ENCODE peak calls at places on chromosome 14, in four cellular contexts. One of them, this sample, is unnamed.

GRCh38 chr14:81169711-81170103 is 51.1 kb downstream of the GTF2A1 start:
- DNase-seq in neural progenitor cell: peak
- DNase-seq in sigmoid colon: peak
- DNase-seq in lung: peak
- DNase-seq in this sample: peak

GRCh38 chr14:102594514-102595175 is 2.2 kb downstream of the RCOR1 start:
- DNase-seq in neural progenitor cell: peak
- DNase-seq in sigmoid colon: peak
- DNase-seq in lung: peak
- DNase-seq in this sample: peak

GRCh38 chr14:104989236-104989950 is 3.8 kb downstream of the CLBA1 start:
- DNase-seq in neural progenitor cell: no peak
- DNase-seq in sigmoid colon: no peak
- DNase-seq in lung: no peak
- DNase-seq in this sample: no peak

GRCh38 chr14:22471545-22472121 is 117.4 kb downstream of the DAD1 start:
- DNase-seq in neural progenitor cell: peak
- DNase-seq in sigmoid colon: no peak
- DNase-seq in lung: peak
- DNase-seq in this sample: peak

GRCh38 chr14:100386121-100386520 is 63.0 kb downstream of the SLC25A47 start:
- DNase-seq in neural progenitor cell: no peak
- DNase-seq in sigmoid colon: no peak
- DNase-seq in lung: no peak
- DNase-seq in this sample: no peak

GRCh38 chr14:36604757-36605505 is 22.5 kb upstream of the NKX2-8 start:
- DNase-seq in neural progenitor cell: peak
- DNase-seq in sigmoid colon: no peak
- DNase-seq in lung: peak
- DNase-seq in this sample: peak

GRCh38 chr14:65019944-65020566 is 33.4 kb downstream of the FNTB start:
- DNase-seq in neural progenitor cell: peak
- DNase-seq in sigmoid colon: no peak
- DNase-seq in lung: no peak
- DNase-seq in this sample: peak

GRCh38 chr14:83253870-83254269 is 1720.2 kb upstream of the SEL1L start:
- DNase-seq in neural progenitor cell: no peak
- DNase-seq in sigmoid colon: no peak
- DNase-seq in lung: no peak
- DNase-seq in this sample: no peak

GRCh38 chr14:33081259-33081658 is 142.6 kb downstream of the NPAS3 start:
- DNase-seq in neural progenitor cell: no peak
- DNase-seq in sigmoid colon: no peak
- DNase-seq in lung: no peak
- DNase-seq in this sample: no peak

GRCh38 chr14:32469388-32470160 is 140.5 kb downstream of the AKAP6 start:
- DNase-seq in neural progenitor cell: peak
- DNase-seq in sigmoid colon: no peak
- DNase-seq in lung: no peak
- DNase-seq in this sample: no peak

GRCh38 chr14:89425931-89426330 is 8.9 kb upstream of the FOXN3 start:
- DNase-seq in neural progenitor cell: no peak
- DNase-seq in sigmoid colon: peak
- DNase-seq in lung: no peak
- DNase-seq in this sample: peak

DNA sequence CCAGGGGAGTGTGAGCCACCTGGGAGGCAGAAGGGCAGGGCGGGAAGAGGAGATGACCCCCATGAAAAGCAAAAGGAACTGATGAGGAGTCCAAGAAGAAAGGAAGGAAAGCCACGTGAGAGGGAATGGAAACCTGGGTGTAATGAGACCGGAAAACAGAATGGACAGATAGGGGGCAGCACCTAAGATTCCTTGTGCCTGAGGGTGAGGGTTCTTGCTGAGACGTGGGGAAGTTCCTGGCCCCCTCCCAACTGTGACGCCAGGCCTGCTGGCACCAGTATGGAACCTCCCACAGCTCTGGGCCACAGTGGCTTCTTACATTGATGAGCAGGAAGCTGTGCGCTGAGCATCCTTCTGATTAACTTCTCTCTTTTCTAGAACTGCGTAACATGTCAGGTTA is 30.8 kb downstream of the TTC7B start:
- DNase-seq in neural progenitor cell: no peak
- DNase-seq in sigmoid colon: peak
- DNase-seq in lung: peak
- DNase-seq in this sample: peak
- TF ChIP-seq CTCF in neural progenitor cell: peak
- TF ChIP-seq CTCF in sigmoid colon: no peak
- TF ChIP-seq CTCF in lung: no peak
- TF ChIP-seq CTCF in this sample: no peak

GRCh38 chr14:76268013-76268376 is 107.9 kb upstream of the ESRRB start:
- DNase-seq in neural progenitor cell: no peak
- DNase-seq in sigmoid colon: no peak
- DNase-seq in lung: no peak
- DNase-seq in this sample: no peak
- H3K4me3 ChIP-seq in neural progenitor cell: no peak
- H3K4me3 ChIP-seq in sigmoid colon: peak
- H3K4me3 ChIP-seq in lung: no peak
- H3K4me3 ChIP-seq in this sample: peak

GRCh38 chr14:94411638-94412037 is 23.2 kb upstream of the SERPINA1 start:
- DNase-seq in neural progenitor cell: no peak
- DNase-seq in sigmoid colon: no peak
- DNase-seq in lung: no peak
- DNase-seq in this sample: no peak

GRCh38 chr14:94407906-94408305 is 19.5 kb upstream of the SERPINA1 start:
- DNase-seq in neural progenitor cell: no peak
- DNase-seq in sigmoid colon: no peak
- DNase-seq in lung: no peak
- DNase-seq in this sample: no peak

GRCh38 chr14:94408546-94409095 is 20.2 kb upstream of the SERPINA1 start:
- DNase-seq in neural progenitor cell: no peak
- DNase-seq in sigmoid colon: no peak
- DNase-seq in lung: no peak
- DNase-seq in this sample: no peak

GRCh38 chr14:94412671-94413638 is 24.6 kb upstream of the SERPINA1 start:
- DNase-seq in neural progenitor cell: no peak
- DNase-seq in sigmoid colon: no peak
- DNase-seq in lung: no peak
- DNase-seq in this sample: no peak
- TF ChIP-seq CTCF in neural progenitor cell: peak
- TF ChIP-seq CTCF in sigmoid colon: no peak
- TF ChIP-seq CTCF in lung: peak
- TF ChIP-seq CTCF in this sample: peak

DNA sequence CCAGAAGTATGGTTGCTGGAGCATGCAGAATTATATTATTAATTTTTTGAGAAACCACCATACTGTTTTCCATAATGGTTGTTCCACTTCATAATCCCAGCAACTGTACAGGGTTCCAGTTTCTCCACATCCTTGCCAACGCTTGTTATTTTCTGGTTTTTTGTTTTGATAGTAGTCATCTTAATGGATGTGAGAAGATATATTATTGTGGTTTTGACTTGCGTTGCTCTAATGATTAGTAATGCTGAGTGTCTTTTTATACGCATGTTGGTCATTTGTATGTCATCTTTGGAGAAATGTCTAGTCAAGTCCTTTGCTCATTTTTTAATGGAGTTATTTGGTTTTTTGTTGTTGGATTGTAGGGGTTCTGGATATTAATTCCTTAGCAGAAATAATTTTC is 58.1 kb downstream of the DAAM1 start:
- DNase-seq in neural progenitor cell: no peak
- DNase-seq in sigmoid colon: no peak
- DNase-seq in lung: no peak
- DNase-seq in this sample: no peak
- H3K4me3 ChIP-seq in neural progenitor cell: no peak
- H3K4me3 ChIP-seq in sigmoid colon: no peak
- H3K4me3 ChIP-seq in lung: no peak
- H3K4me3 ChIP-seq in this sample: no peak

DNA sequence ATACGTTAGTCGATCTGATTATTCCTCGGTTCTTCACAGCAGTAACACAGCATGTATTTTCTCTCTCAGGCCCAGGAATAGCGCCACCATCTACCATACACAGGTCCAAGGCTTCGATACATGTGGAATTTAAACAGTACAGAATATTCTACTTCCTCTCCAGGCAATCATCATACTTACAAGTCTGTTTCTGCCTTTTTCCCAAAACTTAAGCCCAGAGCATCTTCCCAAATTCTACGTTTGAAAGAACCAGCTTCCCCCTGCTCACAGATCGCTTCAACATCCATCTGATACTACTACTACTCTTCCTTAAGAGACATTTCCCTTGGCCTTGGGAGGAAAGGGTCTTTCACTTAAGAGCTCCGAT is 626 bp downstream of the TXNDC16 start:
- DNase-seq in neural progenitor cell: peak
- DNase-seq in sigmoid colon: no peak
- DNase-seq in lung: no peak
- DNase-seq in this sample: peak
- TF ChIP-seq CTCF in neural progenitor cell: peak
- TF ChIP-seq CTCF in sigmoid colon: no peak
- TF ChIP-seq CTCF in lung: no peak
- TF ChIP-seq CTCF in this sample: peak

GRCh38 chr14:69637503-69638030 is 26.2 kb downstream of the SUSD6 start:
- DNase-seq in neural progenitor cell: peak
- DNase-seq in sigmoid colon: peak
- DNase-seq in lung: no peak
- DNase-seq in this sample: peak
- H3K4me3 ChIP-seq in neural progenitor cell: peak
- H3K4me3 ChIP-seq in sigmoid colon: no peak
- H3K4me3 ChIP-seq in lung: no peak
- H3K4me3 ChIP-seq in this sample: no peak

DNA sequence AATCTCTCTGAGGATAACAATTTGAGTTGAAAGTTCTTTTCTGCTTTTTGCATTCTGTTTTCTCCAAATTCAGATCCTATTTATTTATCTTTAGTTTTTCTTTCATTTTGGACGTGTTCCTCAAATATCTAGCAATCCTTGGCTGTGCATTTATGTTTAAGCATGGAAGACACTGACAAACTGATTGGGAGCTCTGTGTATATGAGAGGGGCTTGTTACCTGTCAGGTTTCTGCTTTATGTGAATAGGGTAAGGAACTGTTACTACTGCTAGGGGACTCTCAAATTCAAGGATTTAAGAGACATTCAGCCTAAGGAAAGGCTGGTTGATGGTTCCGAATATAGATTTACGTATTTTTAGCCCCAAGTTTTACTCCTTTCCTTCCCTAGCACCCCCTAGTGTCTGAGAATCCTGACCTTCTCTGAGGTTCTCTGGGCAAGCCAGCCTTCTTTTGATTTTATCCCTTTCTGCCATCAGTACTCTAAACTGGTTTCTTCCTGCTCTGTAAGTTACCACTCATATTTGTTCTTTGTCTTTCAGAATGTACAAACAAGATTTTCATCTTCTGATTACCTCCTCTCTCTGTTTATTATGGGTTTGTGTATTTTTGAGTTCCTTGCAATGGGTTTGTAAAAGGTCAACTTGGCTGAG is 30.5 kb downstream of the YLPM1 start:
- DNase-seq in neural progenitor cell: peak
- DNase-seq in sigmoid colon: no peak
- DNase-seq in lung: no peak
- DNase-seq in this sample: peak
- TF ChIP-seq CTCF in neural progenitor cell: peak
- TF ChIP-seq CTCF in sigmoid colon: no peak
- TF ChIP-seq CTCF in lung: no peak
- TF ChIP-seq CTCF in this sample: peak

GRCh38 chr14:66610154-66610563 is 102.2 kb downstream of the GPHN start:
- DNase-seq in neural progenitor cell: peak
- DNase-seq in sigmoid colon: no peak
- DNase-seq in lung: no peak
- DNase-seq in this sample: no peak
- H3K4me3 ChIP-seq in neural progenitor cell: no peak
- H3K4me3 ChIP-seq in sigmoid colon: no peak
- H3K4me3 ChIP-seq in lung: no peak
- H3K4me3 ChIP-seq in this sample: no peak

DNA sequence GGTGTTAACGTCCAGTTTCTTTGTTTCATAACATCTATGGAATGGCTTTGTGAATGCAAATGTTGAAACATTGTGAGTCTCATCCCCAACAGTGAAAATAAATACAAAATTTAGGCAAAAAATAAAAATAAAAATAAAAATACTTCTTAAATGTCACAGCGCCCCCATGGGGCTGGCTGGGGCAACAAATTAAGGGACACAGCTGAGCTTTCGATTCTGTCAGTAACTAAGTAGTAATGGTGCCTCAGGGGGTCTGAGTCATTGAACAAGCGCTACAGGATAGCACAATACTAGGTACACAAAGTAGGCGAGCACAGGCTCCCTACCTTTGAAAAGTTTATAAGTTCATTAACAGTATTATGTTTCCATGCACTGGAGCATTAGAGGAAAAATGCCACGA is 667.3 kb downstream of the DIO2 start:
- DNase-seq in neural progenitor cell: peak
- DNase-seq in sigmoid colon: no peak
- DNase-seq in lung: no peak
- DNase-seq in this sample: peak
- TF ChIP-seq CTCF in neural progenitor cell: peak
- TF ChIP-seq CTCF in sigmoid colon: no peak
- TF ChIP-seq CTCF in lung: no peak
- TF ChIP-seq CTCF in this sample: peak

GRCh38 chr14:44914849-44915248 is 46.9 kb downstream of the KLHL28 start:
- DNase-seq in neural progenitor cell: peak
- DNase-seq in sigmoid colon: no peak
- DNase-seq in lung: no peak
- DNase-seq in this sample: no peak
- H3K4me3 ChIP-seq in neural progenitor cell: no peak
- H3K4me3 ChIP-seq in sigmoid colon: no peak
- H3K4me3 ChIP-seq in lung: no peak
- H3K4me3 ChIP-seq in this sample: no peak